ENCODE peak calls at places on chromosomes 16 and 17, in six cellular contexts. G is HuH-7; Z is NCI-H1417; K is T-helper 9 cell; R is stimulated activated CD4-positive, alpha-beta T cell treated with anti-CD3 and anti-CD28 coated beads, Interleukin-1b, Interleukin-23, amount 100 ng/mL, for 1 hour; P is ecto neural progenitor cell. X is an unnamed sample.

GRCh38 chr16:86396318-86396882 is 113.9 kb upstream of the FOXF1 start:
- DNase-seq in Z (no peak), R (no peak), K (no peak), P (no peak), G (no peak), X (no peak)

GRCh38 chr16:75420987-75421819 is 12.1 kb downstream of the CFDP1 start:
- DNase-seq in G (no peak), P (peak), K (no peak), R (no peak), Z (peak), X (no peak)

GRCh38 chr17:45294506-45294905 is 22.3 kb downstream of the MAP3K14 start:
- DNase-seq in G (no peak), R (no peak), Z (no peak), K (no peak), P (no peak), X (no peak)

GRCh38 chr17:32298721-32299578 is 33.3 kb downstream of the RHBDL3 start:
- DNase-seq in R (no peak), P (no peak), Z (peak), K (no peak), G (no peak), X (no peak)

GRCh38 chr17:42284566-42284965 is 3.7 kb upstream of the STAT5A start:
- DNase-seq in G (no peak), R (no peak), Z (no peak), K (no peak), P (peak), X (no peak)

GRCh38 chr16:4115941-4116327 is 308 bp downstream of the ADCY9 start:
- DNase-seq in G (no peak), K (no peak), R (no peak), Z (no peak), P (no peak), X (no peak)

GRCh38 chr17:74512624-74513084 is 18.6 kb downstream of the CD300LB start:
- DNase-seq in K (no peak), P (no peak), Z (no peak), R (no peak), G (no peak), X (no peak)

GRCh38 chr16:87347932-87348615 is 30.9 kb upstream of the C16orf95 start:
- DNase-seq in G (no peak), Z (no peak), R (no peak), K (no peak), P (no peak), X (no peak)

GRCh38 chr17:3980381-3980975 is 16.2 kb upstream of the ATP2A3 start:
- DNase-seq in G (no peak), P (peak), K (no peak), Z (peak), R (no peak), X (no peak)

GRCh38 chr16:84726079-84726669 is 26.4 kb downstream of the USP10 start:
- DNase-seq in G (peak), R (peak), K (peak), P (peak), Z (peak), X (peak)

GRCh38 chr16:17469011-17469741 is 1.6 kb downstream of the XYLT1 start:
- DNase-seq in G (no peak), P (no peak), K (no peak), Z (peak), R (no peak), X (no peak)

GRCh38 chr17:33291248-33292183 is 1.6 kb downstream of the ASIC2 start:
- DNase-seq in K (no peak), G (no peak), R (no peak), Z (no peak), P (peak), X (no peak)

GRCh38 chr16:89409161-89409711 is 81.1 kb downstream of the ANKRD11 start:
- DNase-seq in G (no peak), Z (no peak), R (no peak), P (no peak), K (peak), X (no peak)

GRCh38 chr16:19118938-19119431 is 5.2 kb downstream of the ITPRIPL2 start:
- DNase-seq in R (no peak), G (no peak), P (no peak), K (no peak), Z (no peak), X (no peak)

GRCh38 chr16:1933097-1933661 is 9.8 kb downstream of the MSRB1 start:
- DNase-seq in P (no peak), R (no peak), K (no peak), G (no peak), Z (no peak), X (no peak)

GRCh38 chr16:56277040-56277439 is 85.8 kb downstream of the GNAO1 start:
- DNase-seq in G (peak), R (no peak), K (no peak), Z (no peak), P (peak), X (no peak)

GRCh38 chr17:70644093-70644492 is 474.8 kb downstream of the KCNJ2 start:
- DNase-seq in P (no peak), K (no peak), Z (no peak), R (no peak), G (no peak), X (no peak)

GRCh38 chr17:74328487-74328886 is 2.5 kb downstream of the KIF19 start:
- DNase-seq in G (no peak), Z (no peak), P (no peak), R (no peak), K (no peak), X (no peak)

GRCh38 chr17:40322417-40323315 is 13.7 kb downstream of the RARA start:
- DNase-seq in P (peak), Z (peak), G (no peak), R (peak), K (peak), X (peak)

GRCh38 chr16:88103011-88103410 is 151.8 kb downstream of the BANP start:
- DNase-seq in R (no peak), G (no peak), K (no peak), Z (no peak), P (no peak), X (no peak)

GRCh38 chr17:72555052-72555451 is 434.2 kb downstream of the SOX9 start:
- DNase-seq in Z (no peak), G (no peak), P (no peak), K (no peak), R (no peak), X (no peak)

GRCh38 chr16:58324792-58325191 is 30.0 kb upstream of the PRSS54 start:
- DNase-seq in Z (peak), P (no peak), G (no peak), K (no peak), R (no peak), X (no peak)

GRCh38 chr16:76277099-76278030 is at the start of gene CNTNAP4:
- DNase-seq in K (no peak), Z (peak), R (no peak), P (peak), G (no peak), X (no peak)

X was measured in esophagus squamous epithelium.